ENCODE peak calls at places on chromosomes 4 and X, in seven cellular contexts. C is CD4-positive, alpha-beta T cell; T is left ventricle myocardium inferior; A is stomach; Z is kidney; G is esophagus muscularis mucosa; K is neuronal stem cell. M is an unnamed sample.
A peak's percentile ranks its signal among the peaks of the same experiment; 100 is the strongest.

GRCh38 chr4:64200001-64200555 is 209.2 kb downstream of the TECRL start:
- DNase-seq in T (no peak), G (no peak), A (no peak), K (no peak), Z (no peak), C (no peak), M (no peak)

GRCh38 chrX:10574663-10575062 is 45.7 kb downstream of the MID1 start:
- DNase-seq in A (no peak), G (no peak), T (no peak), K (no peak), Z (no peak), C (no peak), M (no peak)

GRCh38 chrX:115939070-115939469 is 231.5 kb upstream of the AGTR2 start:
- DNase-seq in G (no peak), K (no peak), A (no peak), C (no peak), T (no peak), Z (no peak), M (no peak)

GRCh38 chrX:115592997-115593734 is 32.2 kb downstream of the PLS3 start:
- DNase-seq in G (no peak), A (no peak), K (no peak), Z (no peak), C (no peak), T (no peak), M (no peak)

GRCh38 chr4:76562851-76563803 is 128.1 kb downstream of the SHROOM3 start:
- DNase-seq in T (no peak), G (no peak), Z (no peak), A (no peak), K (no peak), C (no peak), M (no peak)

GRCh38 chr4:31045724-31046318 is 325.7 kb downstream of the PCDH7 start:
- DNase-seq in A (peak; percentile 56), K (no peak), Z (no peak), C (no peak), T (no peak), G (no peak), M (no peak)

GRCh38 chr4:182507808-182508207 is 264.6 kb downstream of the TENM3 start:
- DNase-seq in G (no peak), C (no peak), T (no peak), A (no peak), Z (no peak), K (no peak), M (no peak)

GRCh38 chrX:24506082-24506481 is 41.0 kb downstream of the PDK3 start:
- DNase-seq in C (no peak), A (no peak), Z (no peak), T (no peak), K (no peak), G (no peak), M (no peak)

GRCh38 chr4:6298035-6298434 is 28.4 kb downstream of the WFS1 start:
- DNase-seq in G (no peak), A (no peak), K (no peak), Z (no peak), T (no peak), C (no peak), M (peak; percentile 13)

GRCh38 chr4:36747277-36748129 is 466.1 kb downstream of the DTHD1 start:
- DNase-seq in T (no peak), Z (peak; percentile 69), A (no peak), G (no peak), C (no peak), K (no peak), M (no peak)

GRCh38 chr4:133147365-133147821 is 1.7 kb upstream of the PCDH10 start:
- DNase-seq in G (no peak), C (no peak), A (no peak), T (no peak), Z (peak; percentile 42), K (no peak), M (no peak)

GRCh38 chr4:133148690-133149363 is at the start of gene PCDH10:
- DNase-seq in Z (peak; percentile 96), A (peak; percentile 65), C (no peak), T (peak; percentile 84), G (peak; percentile 97), K (peak; percentile 91), M (peak; percentile 67)

GRCh38 chr4:133146574-133147198 is 2.4 kb upstream of the PCDH10 start:
- DNase-seq in A (no peak), Z (peak; percentile 61), K (peak; percentile 69), T (no peak), C (no peak), G (no peak), M (no peak)

GRCh38 chr4:133149364-133149695 is 236 bp downstream of the PCDH10 start:
- DNase-seq in C (no peak), T (no peak), K (no peak), A (no peak), G (no peak), Z (no peak), M (no peak)

GRCh38 chr4:133147922-133148689 is 988 bp upstream of the PCDH10 start:
- DNase-seq in A (no peak), K (peak; percentile 41), G (no peak), Z (peak; percentile 61), T (no peak), C (no peak), M (no peak)
- H3K9me3 ChIP-seq in A (no peaks in the 10 kb centered on the region), K (no peaks in the 10 kb centered on the region), G (no peaks in the 10 kb centered on the region), Z (no peaks in the 10 kb centered on the region), T (no peaks in the 10 kb centered on the region), C (no peaks in the 10 kb centered on the region), M (no peaks in the 10 kb centered on the region)

GRCh38 chrX:153406903-153407302 is 4.4 kb upstream of the ZFP92 start:
- DNase-seq in Z (peak; percentile 22), T (no peak), K (no peak), C (no peak), G (no peak), A (no peak), M (no peak)

GRCh38 chrX:153408871-153409351 is 2.4 kb upstream of the ZFP92 start:
- DNase-seq in T (no peak), A (no peak), K (no peak), Z (no peak), C (no peak), G (no peak), M (no peak)

GRCh38 chrX:153406011-153406410 is 4.9 kb upstream of the PNMA6E start:
- DNase-seq in C (no peak), G (no peak), A (no peak), K (no peak), T (no peak), Z (peak; percentile 24), M (no peak)

GRCh38 chrX:153408221-153408721 is 3.0 kb upstream of the ZFP92 start:
- DNase-seq in A (no peak), C (no peak), T (no peak), Z (peak; percentile 64), G (no peak), K (no peak), M (no peak)

DNA sequence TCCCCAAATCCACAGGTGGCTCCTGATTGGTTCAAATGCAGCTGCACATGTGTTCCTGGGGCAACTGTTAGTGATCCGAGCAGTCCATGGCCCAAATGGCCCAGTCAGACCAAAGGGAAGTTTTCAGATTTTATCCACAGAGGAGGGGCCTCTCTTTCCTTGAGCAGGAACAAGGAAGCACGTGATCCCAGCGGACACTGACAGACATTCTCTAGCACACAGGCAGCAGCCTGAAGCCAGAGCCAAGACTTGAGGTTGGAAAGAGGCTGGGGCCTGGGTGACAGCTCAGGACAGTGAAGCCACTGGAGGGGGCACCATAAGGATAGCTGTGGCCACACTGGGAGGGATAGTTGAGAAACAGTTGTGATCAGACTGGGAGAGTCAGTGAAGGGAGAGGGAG is 3.5 kb upstream of the ZFP92 start:
- DNase-seq in A (no peak), Z (peak; percentile 59), G (no peak), T (no peak), K (no peak), C (no peak), M (no peak)
- H3K27ac ChIP-seq in A (no peak overlapping the region), Z (no peak overlapping the region), G (no peak overlapping the region), T (no peak overlapping the region), K (no peak overlapping the region), C (no peak overlapping the region), M (no peak overlapping the region)

GRCh38 chrX:48713847-48714246 is 17.3 kb downstream of the SUV39H1 start:
- DNase-seq in G (no peak), A (no peak), T (no peak), Z (no peak), K (no peak), C (no peak), M (no peak)

GRCh38 chrX:48709522-48710117 is 13.1 kb downstream of the SUV39H1 start:
- DNase-seq in G (no peak), K (no peak), T (no peak), C (no peak), A (no peak), Z (no peak), M (no peak)

GRCh38 chrX:48714573-48714972 is 18.0 kb downstream of the SUV39H1 start:
- DNase-seq in K (no peak), T (no peak), C (no peak), G (no peak), A (no peak), Z (no peak), M (no peak)

GRCh38 chrX:48711162-48711928 is 14.8 kb downstream of the SUV39H1 start:
- DNase-seq in G (no peak), Z (no peak), A (no peak), C (no peak), T (no peak), K (no peak), M (no peak)

DNA sequence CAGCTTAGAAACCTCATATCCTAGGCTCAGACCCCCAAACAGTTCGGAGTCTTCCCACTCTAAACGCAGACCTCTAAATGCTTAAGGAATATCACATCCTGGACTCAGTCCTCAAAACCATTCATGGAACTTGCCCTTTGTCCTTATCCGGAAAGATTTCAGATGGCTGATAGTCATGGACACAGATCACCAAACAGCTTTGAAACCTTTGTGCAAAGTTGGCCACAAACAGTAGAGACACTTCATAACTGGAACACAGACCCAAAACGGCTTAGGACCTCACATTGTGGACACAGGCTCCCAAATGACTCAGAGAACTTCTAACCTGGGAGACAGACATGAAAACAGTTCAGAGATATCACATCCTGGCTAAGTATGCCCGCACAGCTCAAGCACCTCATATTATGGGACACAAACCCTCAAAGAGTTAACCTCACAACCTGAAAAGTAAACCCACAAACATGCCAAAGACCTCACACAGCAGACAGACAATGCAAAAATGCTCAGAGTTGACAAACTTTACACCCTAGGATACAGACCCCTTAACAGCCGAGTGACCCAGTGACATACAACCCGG is 15.5 kb downstream of the SUV39H1 start:
- DNase-seq in C (no peak), G (no peak), T (no peak), A (no peak), Z (no peak), K (no peak), M (no peak)
- H3K9me3 ChIP-seq in C (no peaks in the 10 kb centered on the region), G (no peaks in the 10 kb centered on the region), T (no peaks in the 10 kb centered on the region), A (no peaks in the 10 kb centered on the region), Z (no peaks in the 10 kb centered on the region), K (no peaks in the 10 kb centered on the region), M (no peaks in the 10 kb centered on the region)

DNA sequence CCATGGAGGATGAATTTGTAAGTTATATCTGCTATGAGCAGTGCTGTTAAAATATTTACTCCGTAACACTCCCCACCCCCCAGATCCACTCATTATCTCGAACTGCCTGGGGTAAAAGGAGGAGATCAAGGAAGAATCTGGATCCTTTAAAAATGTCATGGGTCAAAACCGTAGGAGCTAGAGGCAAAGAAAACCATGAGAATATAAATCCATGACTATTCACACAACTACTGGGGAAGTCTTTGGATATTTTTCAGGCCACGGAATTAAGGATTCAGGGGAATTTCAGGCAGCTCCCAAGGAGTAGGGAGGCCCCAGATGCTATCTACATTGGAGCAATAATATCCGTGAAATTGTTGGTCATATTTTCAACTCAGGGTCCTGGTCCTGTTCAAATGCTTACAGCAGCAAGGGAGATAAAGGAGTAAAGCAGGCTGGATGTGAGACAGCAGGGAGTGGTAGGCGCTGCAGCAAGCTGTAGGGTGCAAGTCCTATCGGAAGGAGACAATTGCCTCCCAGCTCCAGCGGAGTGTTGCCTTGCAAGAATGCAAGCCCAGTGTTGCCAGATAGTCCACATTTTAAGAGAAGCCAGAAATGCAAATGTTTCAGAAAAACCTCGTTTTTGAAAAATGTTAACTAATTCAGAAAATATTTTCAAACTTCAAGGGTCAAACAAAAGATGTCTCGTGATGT is 116.2 kb upstream of the KIT start:
- DNase-seq in A (no peak), Z (no peak), K (no peak), T (no peak), G (no peak), C (no peak), M (no peak)
- H3K27ac ChIP-seq in A (no peak overlapping the region), Z (no peak overlapping the region), K (no peak overlapping the region), T (no peak overlapping the region), G (no peak overlapping the region), C (no peak overlapping the region), M (no peak overlapping the region)